ENCODE peak calls at places on chromosomes 11 and 22, in seven cellular contexts. One of them, this sample, is unnamed.

GRCh38 chr11:44058275-44058674 is 7.8 kb upstream of the ACCS start:
- DNase-seq in sigmoid colon: no peak
- DNase-seq in A549: no peak
- DNase-seq in K562: no peak
- DNase-seq in GM12878: no peak
- DNase-seq in ovary: no peak
- DNase-seq in stomach: no peak
- DNase-seq in this sample: peak

GRCh38 chr11:10459029-10459970 is 4.2 kb downstream of the AMPD3 start:
- DNase-seq in K562: peak
- DNase-seq in ovary: no peak
- DNase-seq in stomach: no peak
- DNase-seq in sigmoid colon: no peak
- DNase-seq in A549: no peak
- DNase-seq in GM12878: peak
- DNase-seq in this sample: no peak

GRCh38 chr11:131217313-131218297 is 152.8 kb upstream of the NTM start:
- DNase-seq in GM12878: no peak
- DNase-seq in K562: no peak
- DNase-seq in A549: peak
- DNase-seq in sigmoid colon: no peak
- DNase-seq in ovary: no peak
- DNase-seq in stomach: no peak
- DNase-seq in this sample: no peak

GRCh38 chr11:87300640-87301381 is 263.1 kb downstream of the TMEM135 start:
- DNase-seq in ovary: no peak
- DNase-seq in stomach: no peak
- DNase-seq in GM12878: no peak
- DNase-seq in K562: no peak
- DNase-seq in A549: peak
- DNase-seq in sigmoid colon: no peak
- DNase-seq in this sample: no peak

GRCh38 chr11:118621071-118621815 is 13.8 kb downstream of the PHLDB1 start:
- DNase-seq in stomach: peak
- DNase-seq in K562: peak
- DNase-seq in ovary: peak
- DNase-seq in sigmoid colon: peak
- DNase-seq in GM12878: no peak
- DNase-seq in A549: no peak
- DNase-seq in this sample: peak

GRCh38 chr11:128946646-128947045 is 4.0 kb upstream of the TP53AIP1 start:
- DNase-seq in sigmoid colon: no peak
- DNase-seq in ovary: no peak
- DNase-seq in stomach: no peak
- DNase-seq in K562: no peak
- DNase-seq in GM12878: no peak
- DNase-seq in A549: no peak
- DNase-seq in this sample: no peak

GRCh38 chr11:73197348-73197747 is 20.7 kb upstream of the P2RY2 start:
- DNase-seq in ovary: no peak
- DNase-seq in A549: peak
- DNase-seq in stomach: no peak
- DNase-seq in GM12878: no peak
- DNase-seq in sigmoid colon: peak
- DNase-seq in K562: no peak
- DNase-seq in this sample: peak

GRCh38 chr22:38699784-38700183 is 959 bp downstream of the JOSD1 start:
- DNase-seq in K562: no peak
- DNase-seq in stomach: no peak
- DNase-seq in A549: no peak
- DNase-seq in sigmoid colon: peak
- DNase-seq in ovary: no peak
- DNase-seq in GM12878: no peak
- DNase-seq in this sample: no peak

GRCh38 chr11:26841818-26842457 is 120.1 kb upstream of the SLC5A12 start:
- DNase-seq in A549: no peak
- DNase-seq in GM12878: no peak
- DNase-seq in K562: no peak
- DNase-seq in stomach: no peak
- DNase-seq in sigmoid colon: no peak
- DNase-seq in ovary: no peak
- DNase-seq in this sample: no peak

GRCh38 chr11:134572741-134573675 is 161.0 kb upstream of the B3GAT1 start:
- DNase-seq in sigmoid colon: peak
- DNase-seq in A549: no peak
- DNase-seq in ovary: no peak
- DNase-seq in GM12878: no peak
- DNase-seq in stomach: no peak
- DNase-seq in K562: no peak
- DNase-seq in this sample: no peak

GRCh38 chr11:134574425-134574824 is 162.4 kb upstream of the B3GAT1 start:
- DNase-seq in stomach: no peak
- DNase-seq in A549: no peak
- DNase-seq in GM12878: no peak
- DNase-seq in ovary: no peak
- DNase-seq in K562: no peak
- DNase-seq in sigmoid colon: peak
- DNase-seq in this sample: no peak

GRCh38 chr11:134575504-134576230 is 163.6 kb upstream of the B3GAT1 start:
- DNase-seq in A549: no peak
- DNase-seq in sigmoid colon: peak
- DNase-seq in GM12878: no peak
- DNase-seq in stomach: no peak
- DNase-seq in ovary: no peak
- DNase-seq in K562: no peak
- DNase-seq in this sample: no peak

GRCh38 chr11:134574947-134575346 is 162.9 kb upstream of the B3GAT1 start:
- DNase-seq in K562: no peak
- DNase-seq in stomach: no peak
- DNase-seq in A549: no peak
- DNase-seq in ovary: no peak
- DNase-seq in GM12878: no peak
- DNase-seq in sigmoid colon: peak
- DNase-seq in this sample: no peak

DNA sequence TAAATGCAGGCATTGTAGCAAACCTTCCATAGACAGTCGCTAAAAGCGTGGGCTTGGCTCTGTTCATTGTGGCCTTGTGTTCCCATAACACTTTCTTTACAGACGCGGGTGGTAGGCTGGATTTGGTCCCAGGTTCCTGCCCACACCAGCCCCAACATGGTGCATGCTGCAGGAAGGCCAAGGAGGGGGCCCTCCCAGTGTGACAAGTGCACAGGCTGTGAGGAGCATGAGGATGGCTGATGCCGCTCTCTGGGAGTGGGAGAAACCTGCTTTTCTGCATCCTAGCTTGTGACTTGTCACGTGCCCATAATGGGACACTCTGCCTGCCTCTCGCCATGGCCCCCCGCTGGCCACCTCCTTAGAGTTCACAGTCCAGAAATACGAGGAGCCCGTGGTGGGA is 161.8 kb upstream of the B3GAT1 start:
- DNase-seq in sigmoid colon: peak
- DNase-seq in GM12878: no peak
- DNase-seq in ovary: no peak
- DNase-seq in K562: no peak
- DNase-seq in A549: no peak
- DNase-seq in stomach: no peak
- DNase-seq in this sample: no peak
- TF ChIP-seq CTCF in sigmoid colon: no peak
- TF ChIP-seq CTCF in GM12878: no peak
- TF ChIP-seq CTCF in ovary: no peak
- TF ChIP-seq CTCF in K562: no peak
- TF ChIP-seq CTCF in A549: no peak
- TF ChIP-seq CTCF in stomach: no peak
- TF ChIP-seq CTCF in this sample: no peak

GRCh38 chr11:111796696-111797095 is 30.5 kb upstream of the PPP2R1B start:
- DNase-seq in sigmoid colon: no peak
- DNase-seq in ovary: no peak
- DNase-seq in GM12878: no peak
- DNase-seq in stomach: no peak
- DNase-seq in K562: no peak
- DNase-seq in A549: no peak
- DNase-seq in this sample: no peak
- TF ChIP-seq POLR2A in sigmoid colon: no peak
- TF ChIP-seq POLR2A in ovary: no peak
- TF ChIP-seq POLR2A in GM12878: no peak
- TF ChIP-seq POLR2A in stomach: no peak
- TF ChIP-seq POLR2A in K562: no peak
- TF ChIP-seq POLR2A in A549: no peak
- TF ChIP-seq POLR2A in this sample: no peak

DNA sequence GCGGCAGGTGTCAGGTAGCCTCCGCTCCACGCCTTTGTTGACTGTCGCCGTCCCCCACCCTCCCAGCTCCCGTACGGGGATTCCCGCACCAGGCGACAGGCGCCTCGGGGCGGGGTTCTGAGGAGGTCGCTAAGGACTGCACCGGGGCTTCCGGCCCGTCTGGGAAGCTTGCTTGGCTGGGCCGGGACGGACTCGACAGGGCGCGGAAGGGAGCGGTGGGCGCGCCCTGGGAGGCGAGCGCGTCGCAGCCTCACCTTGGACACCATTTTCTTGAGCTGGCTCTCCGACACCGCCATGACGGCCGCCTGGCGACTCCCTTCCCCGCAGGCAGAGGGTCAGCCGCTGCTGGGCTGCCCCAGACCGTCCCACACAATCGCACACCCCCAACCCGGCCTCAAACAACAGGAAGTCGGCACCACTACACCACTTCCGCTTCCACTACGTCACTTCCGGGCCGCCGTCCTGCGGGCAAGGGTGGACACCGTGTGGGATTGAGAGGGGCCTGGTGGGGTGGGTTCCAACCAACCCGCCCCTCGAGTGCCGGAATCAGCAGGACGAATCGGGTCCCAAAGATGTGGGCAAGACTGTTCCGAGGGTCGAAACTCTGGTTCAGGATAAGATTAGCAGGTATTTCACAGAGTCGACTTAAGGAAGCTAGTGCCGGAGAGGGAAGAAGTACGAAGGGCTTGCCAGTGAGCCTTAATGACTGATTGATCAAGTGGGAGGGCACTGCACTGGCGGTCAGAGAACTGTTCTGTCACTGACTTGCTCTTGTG is at the start of gene TSG101:
- DNase-seq in ovary: peak
- DNase-seq in stomach: peak
- DNase-seq in sigmoid colon: peak
- DNase-seq in K562: peak
- DNase-seq in A549: peak
- DNase-seq in GM12878: peak
- DNase-seq in this sample: peak
- TF ChIP-seq EP300 in ovary: peak
- TF ChIP-seq EP300 in stomach: no peak
- TF ChIP-seq EP300 in sigmoid colon: no peak
- TF ChIP-seq EP300 in K562: no peak
- TF ChIP-seq EP300 in A549: no peak
- TF ChIP-seq EP300 in GM12878: peak
- TF ChIP-seq EP300 in this sample: no peak

GRCh38 chr11:29527391-29527936 is 489.4 kb downstream of the KCNA4 start:
- DNase-seq in K562: no peak
- DNase-seq in GM12878: no peak
- DNase-seq in ovary: no peak
- DNase-seq in stomach: no peak
- DNase-seq in sigmoid colon: no peak
- DNase-seq in A549: peak
- DNase-seq in this sample: no peak
- TF ChIP-seq CTCF in K562: no peak
- TF ChIP-seq CTCF in GM12878: peak
- TF ChIP-seq CTCF in ovary: no peak
- TF ChIP-seq CTCF in stomach: no peak
- TF ChIP-seq CTCF in sigmoid colon: no peak
- TF ChIP-seq CTCF in A549: peak
- TF ChIP-seq CTCF in this sample: no peak

GRCh38 chr22:48718818-48719500 is 1108.7 kb downstream of the BRD1 start:
- DNase-seq in GM12878: no peak
- DNase-seq in K562: no peak
- DNase-seq in ovary: no peak
- DNase-seq in stomach: no peak
- DNase-seq in A549: no peak
- DNase-seq in sigmoid colon: peak
- DNase-seq in this sample: no peak
- TF ChIP-seq POLR2A in GM12878: no peak
- TF ChIP-seq POLR2A in K562: no peak
- TF ChIP-seq POLR2A in ovary: no peak
- TF ChIP-seq POLR2A in stomach: no peak
- TF ChIP-seq POLR2A in A549: no peak
- TF ChIP-seq POLR2A in sigmoid colon: no peak
- TF ChIP-seq POLR2A in this sample: no peak

This sample was measured in suprapubic skin.